ENCODE peak calls at places on chromosome 7, in four cellular contexts. Q is upper lobe of right lung; P is H9; Y is CD8-positive, alpha-beta memory T cell. D is an unnamed sample.

GRCh38 chr7:79820387-79820786 is 314.2 kb upstream of the GNAI1 start:
- DNase-seq in Q (no peak), P (no peak), Y (no peak), D (peak)

GRCh38 chr7:116548506-116548905 is 23.7 kb downstream of the CAV1 start:
- DNase-seq in Q (no peak), P (no peak), Y (no peak), D (no peak)

GRCh38 chr7:489876-490275 is 29.8 kb downstream of the PDGFA start:
- DNase-seq in Q (peak), P (no peak), Y (peak), D (no peak)

GRCh38 chr7:44595934-44596635 is 10.3 kb upstream of the OGDH start:
- DNase-seq in Q (no peak), P (no peak), Y (no peak), D (no peak)

GRCh38 chr7:79398145-79398749 is 55.2 kb downstream of the MAGI2 start:
- DNase-seq in Q (no peak), P (no peak), Y (no peak), D (no peak)

GRCh38 chr7:194996-195829 is 2.8 kb downstream of the FAM20C start:
- DNase-seq in Q (no peak), P (no peak), Y (no peak), D (no peak)

GRCh38 chr7:3027005-3027404 is 16.7 kb downstream of the CARD11 start:
- DNase-seq in Q (peak), P (no peak), Y (no peak), D (no peak)

GRCh38 chr7:149787428-149788299 is 14.3 kb upstream of the ZNF467 start:
- DNase-seq in Q (no peak), P (peak), Y (no peak), D (no peak)

GRCh38 chr7:122885583-122886356 is 490 bp downstream of the CADPS2 start:
- DNase-seq in Q (peak), P (peak), Y (no peak), D (no peak)

GRCh38 chr7:107319724-107320228 is 150.1 kb upstream of the GPR22 start:
- DNase-seq in Q (no peak), P (no peak), Y (no peak), D (no peak)

GRCh38 chr7:127819975-127820778 is 168.2 kb downstream of the SND1 start:
- DNase-seq in Q (no peak), P (no peak), Y (no peak), D (no peak)

GRCh38 chr7:388961-389701 is 99.2 kb downstream of the FOXL3 start:
- DNase-seq in Q (peak), P (no peak), Y (peak), D (no peak)

GRCh38 chr7:88226886-88227516 is 7.2 kb upstream of the SRI start:
- DNase-seq in Q (peak), P (no peak), Y (no peak), D (no peak)

GRCh38 chr7:4100148-4100547 is 581.9 kb upstream of the FOXK1 start:
- DNase-seq in Q (no peak), P (no peak), Y (no peak), D (no peak)

GRCh38 chr7:28488061-28488791 is 75.9 kb downstream of the CREB5 start:
- DNase-seq in Q (no peak), P (no peak), Y (no peak), D (no peak)

GRCh38 chr7:4629287-4629905 is 52.7 kb upstream of the FOXK1 start:
- DNase-seq in Q (no peak), P (no peak), Y (no peak), D (peak)

GRCh38 chr7:30625283-30625682 is 30.6 kb downstream of the GARS1 start:
- DNase-seq in Q (no peak), P (no peak), Y (no peak), D (no peak)

GRCh38 chr7:150943453-150943814 is 34.7 kb downstream of the KCNH2 start:
- DNase-seq in Q (peak), P (no peak), Y (peak), D (no peak)

GRCh38 chr7:45579386-45579785 is 5.2 kb downstream of the ADCY1 start:
- DNase-seq in Q (no peak), P (peak), Y (no peak), D (no peak)

GRCh38 chr7:141201145-141201885 is 127.5 kb downstream of the TMEM178B start:
- DNase-seq in Q (no peak), P (no peak), Y (no peak), D (no peak)

GRCh38 chr7:74027683-74028320 is at the start of gene ELN:
- DNase-seq in Q (peak), P (no peak), Y (no peak), D (peak)

GRCh38 chr7:121447191-121447920 is 51.2 kb upstream of the FAM3C start:
- DNase-seq in Q (no peak), P (no peak), Y (no peak), D (no peak)

GRCh38 chr7:148318838-148319237 is 271.7 kb upstream of the C7orf33 start:
- DNase-seq in Q (no peak), P (no peak), Y (no peak), D (no peak)

GRCh38 chr7:3092468-3092867 is 48.8 kb upstream of the CARD11 start:
- DNase-seq in Q (peak), P (no peak), Y (peak), D (no peak)

GRCh38 chr7:4209966-4210365 is 472.1 kb upstream of the FOXK1 start:
- DNase-seq in Q (peak), P (no peak), Y (no peak), D (no peak)

GRCh38 chr7:139362302-139362701 is 2.6 kb downstream of the LUC7L2 start:
- DNase-seq in Q (no peak), P (no peak), Y (no peak), D (no peak)

GRCh38 chr7:129748710-129749109 is 137.2 kb downstream of the NRF1 start:
- DNase-seq in Q (no peak), P (no peak), Y (no peak), D (no peak)

GRCh38 chr7:6169805-6170520 is 102.5 kb downstream of the CYTH3 start:
- DNase-seq in Q (no peak), P (no peak), Y (no peak), D (no peak)

GRCh38 chr7:42014625-42015412 is 222.2 kb downstream of the GLI3 start:
- DNase-seq in Q (no peak), P (peak), Y (no peak), D (no peak)

GRCh38 chr7:69114374-69114773 is 483.9 kb upstream of the AUTS2 start:
- DNase-seq in Q (no peak), P (no peak), Y (no peak), D (no peak)

GRCh38 chr7:93890041-93890463 is 501 bp downstream of the TFPI2 start:
- DNase-seq in Q (peak), P (peak), Y (no peak), D (no peak)

GRCh38 chr7:55360486-55360885 is 4.7 kb upstream of the LANCL2 start:
- DNase-seq in Q (no peak), P (no peak), Y (no peak), D (no peak)

GRCh38 chr7:107779647-107780099 is 23.4 kb downstream of the SLC26A3 start:
- DNase-seq in Q (no peak), P (no peak), Y (no peak), D (no peak)

GRCh38 chr7:6409991-6410693 is 37.6 kb downstream of the DAGLB start:
- DNase-seq in Q (no peak), P (no peak), Y (no peak), D (no peak)

GRCh38 chr7:14000247-14000646 is 10.8 kb upstream of the ETV1 start:
- DNase-seq in Q (no peak), P (no peak), Y (no peak), D (no peak)

GRCh38 chr7:136874393-136875032 is 6.1 kb downstream of the CHRM2 start:
- DNase-seq in Q (no peak), P (no peak), Y (no peak), D (no peak)

GRCh38 chr7:93055543-93056107 is 62.2 kb downstream of the SAMD9 start:
- DNase-seq in Q (no peak), P (no peak), Y (no peak), D (no peak)

GRCh38 chr7:46979439-46979838 is 602.5 kb downstream of the TNS3 start:
- DNase-seq in Q (no peak), P (no peak), Y (no peak), D (no peak)

GRCh38 chr7:8094164-8095140 is 125.9 kb downstream of the GLCCI1 start:
- DNase-seq in Q (no peak), P (no peak), Y (no peak), D (no peak)

GRCh38 chr7:1915326-1915725 is 245.2 kb downstream of the ELFN1 start:
- DNase-seq in Q (no peak), P (no peak), Y (no peak), D (no peak)
- H3K27ac ChIP-seq in Q (no peak), P (no peak), Y (no peak), D (no peak)

DNA sequence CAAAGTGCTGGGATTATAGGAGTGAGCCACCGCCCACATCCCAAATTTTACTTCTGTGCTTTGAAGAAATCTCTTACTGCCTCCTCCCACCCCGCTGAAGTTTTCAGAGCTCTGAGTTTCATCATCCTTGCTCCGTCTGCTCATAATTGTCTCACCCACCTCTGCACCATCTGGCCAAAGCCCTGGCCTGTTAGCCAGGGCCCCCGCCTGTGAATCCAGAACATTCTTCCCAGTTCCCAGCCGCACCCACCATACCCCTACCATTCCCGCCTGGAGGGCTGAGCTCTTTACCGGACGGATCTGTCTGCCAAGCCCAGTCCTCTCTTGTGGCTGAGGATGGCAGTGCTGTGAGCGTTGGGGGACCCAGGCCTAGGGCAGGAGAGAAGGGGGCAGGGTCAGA is 14.5 kb downstream of the SSC4D start:
- DNase-seq in Q (no peak), P (no peak), Y (no peak), D (no peak)
- H3K27ac ChIP-seq in Q (no peak), P (no peak), Y (no peak), D (peak)

GRCh38 chr7:157666530-157667040 is 329.8 kb downstream of the DNAJB6 start:
- DNase-seq in Q (no peak), P (no peak), Y (peak), D (no peak)

GRCh38 chr7:157667731-157668130 is 330.9 kb downstream of the DNAJB6 start:
- DNase-seq in Q (peak), P (no peak), Y (no peak), D (no peak)

GRCh38 chr7:157668221-157668883 is 331.5 kb downstream of the DNAJB6 start:
- DNase-seq in Q (peak), P (no peak), Y (no peak), D (no peak)

GRCh38 chr7:157668884-157669767 is 332.3 kb downstream of the DNAJB6 start:
- DNase-seq in Q (peak), P (no peak), Y (peak), D (no peak)

DNA sequence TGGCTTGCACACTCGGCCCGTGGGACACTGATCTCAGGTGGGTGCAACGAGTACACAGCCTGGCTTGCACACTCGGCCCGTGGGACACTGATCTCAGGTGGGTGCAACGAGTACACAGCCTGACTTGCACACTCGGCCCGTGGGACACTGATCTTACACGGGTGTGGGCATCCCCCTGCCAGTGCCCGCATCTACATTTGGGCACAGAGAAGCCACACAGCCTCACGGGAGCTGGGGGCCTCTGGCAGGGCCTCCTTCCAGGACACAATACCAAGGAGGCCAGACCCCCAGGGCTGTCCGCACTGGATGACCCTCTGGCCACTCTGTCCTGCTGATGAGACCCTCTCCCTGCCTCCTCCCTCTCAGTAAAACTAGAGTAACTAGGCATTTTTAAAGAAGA is 330.5 kb downstream of the DNAJB6 start:
- DNase-seq in Q (no peak), P (no peak), Y (peak), D (no peak)
- H3K27ac ChIP-seq in Q (no peak), P (no peak), Y (no peak), D (no peak)

GRCh38 chr7:37665352-37666022 is 18.1 kb upstream of the GPR141 start:
- DNase-seq in Q (no peak), P (no peak), Y (no peak), D (no peak)
- H3K27ac ChIP-seq in Q (no peak), P (no peak), Y (no peak), D (no peak)

GRCh38 chr7:24334627-24335026 is 50.6 kb downstream of the NPY start:
- DNase-seq in Q (no peak), P (no peak), Y (no peak), D (no peak)
- H3K27ac ChIP-seq in Q (no peak), P (no peak), Y (no peak), D (no peak)

GRCh38 chr7:111827863-111828504 is 265.7 kb upstream of the IMMP2L start:
- DNase-seq in Q (no peak), P (no peak), Y (no peak), D (no peak)
- H3K27ac ChIP-seq in Q (no peak), P (no peak), Y (no peak), D (no peak)

D was measured in caudate nucleus.